ENCODE peak calls at places on chromosomes 16 and 17, in four cellular contexts. H is stimulated activated CD8-positive, alpha-beta memory T cell treated with anti-CD3 and anti-CD28 coated beads, Interleukin-4, amount 100 ng/mL, for 1 hour; Z is T follicular helper cell; S is activated naive CD4-positive, alpha-beta T cell treated with Interleukin-2 at 50 U/mL for 16 hours. B is an unnamed sample.

GRCh38 chr17:81948635-81949378 is 1.8 kb upstream of the MYADML2 start:
- DNase-seq in H (no peak), Z (no peak), S (no peak), B (no peak)

GRCh38 chr16:30142672-30143346 is 19.8 kb upstream of the MAPK3 start:
- DNase-seq in H (no peak), Z (no peak), S (no peak), B (peak)

GRCh38 chr16:10552998-10553491 is 27.4 kb downstream of the EMP2 start:
- DNase-seq in H (no peak), Z (peak), S (peak), B (peak)

GRCh38 chr17:21214777-21215541 is 998 bp upstream of the TMEM11 start:
- DNase-seq in H (no peak), Z (no peak), S (no peak), B (no peak)

GRCh38 chr17:39197380-39198185 is at the start of gene CACNB1:
- DNase-seq in H (peak), Z (peak), S (peak), B (peak)

GRCh38 chr16:1099224-1100083 is 3.4 kb upstream of the C1QTNF8 start:
- DNase-seq in H (no peak), Z (no peak), S (no peak), B (no peak)

GRCh38 chr16:27529962-27530361 is 19.8 kb downstream of the GTF3C1 start:
- DNase-seq in H (no peak), Z (no peak), S (no peak), B (no peak)

GRCh38 chr17:1076299-1076981 is 79.5 kb downstream of the TIMM22 start:
- DNase-seq in H (no peak), Z (no peak), S (no peak), B (no peak)

GRCh38 chr17:75370288-75370687 is 35.2 kb downstream of the GRB2 start:
- DNase-seq in H (no peak), Z (no peak), S (no peak), B (no peak)

GRCh38 chr17:42475853-42476252 is 17.2 kb downstream of the ATP6V0A1 start:
- DNase-seq in H (no peak), Z (no peak), S (no peak), B (no peak)

GRCh38 chr17:37089998-37090397 is 141.2 kb downstream of the AATF start:
- DNase-seq in H (peak), Z (peak), S (peak), B (peak)

GRCh38 chr17:13626703-13627102 is 25.0 kb upstream of the HS3ST3A1 start:
- DNase-seq in H (no peak), Z (no peak), S (no peak), B (no peak)

GRCh38 chr16:2487903-2488531 is 13.1 kb downstream of the TBC1D24 start:
- DNase-seq in H (no peak), Z (no peak), S (no peak), B (no peak)

GRCh38 chr17:38959508-38959907 is 7.7 kb downstream of the FBXO47 start:
- DNase-seq in H (no peak), Z (no peak), S (no peak), B (no peak)

B was measured in activated T-cell treated with anti-CD3 and anti-CD28 coated beads, Interleukin-2, amount 50 U/mL, for 72 hours.